ENCODE peak calls at places on chromosomes 1 and 21, in ten cellular contexts. Z is RWPE1; Y is NT2/D1; V is HEK293T; J is activated T-helper 1 cell treated with anti-CD3 and anti-CD28 coated beads, Interleukin-2, amount 50 U/mL, for 16 hours; R is fibroblast of lung; T is lower leg skin; F is DMS153; W is hypothalamus; M is NCI-H1436. U is an unnamed sample.

GRCh38 chr1:167984886-167985489 is 48.1 kb upstream of the MPC2 start:
- DNase-seq in Z (no peak), Y (no peak), V (no peak), J (no peak), R (no peak), T (no peak), F (no peak), W (no peak), M (no peak), U (no peak)

GRCh38 chr1:40838045-40838979 is 23.9 kb downstream of the CITED4 start:
- DNase-seq in Z (no peak), Y (no peak), V (no peak), J (no peak), R (no peak), T (no peak), F (no peak), W (no peak), M (no peak), U (no peak)

GRCh38 chr1:243413431-243414151 is 157.8 kb downstream of the SDCCAG8 start:
- DNase-seq in Z (no peak), Y (peak; percentile 55), V (no peak), J (no peak), R (no peak), T (no peak), F (no peak), W (no peak), M (no peak), U (no peak)

GRCh38 chr1:8667869-8668595 is 149.4 kb downstream of the RERE start:
- DNase-seq in Z (no peak), Y (no peak), V (no peak), J (no peak), R (peak; percentile 56), T (no peak), F (no peak), W (no peak), M (no peak), U (no peak)

GRCh38 chr1:55517036-55517435 is 301.9 kb upstream of the USP24 start:
- DNase-seq in Z (no peak), Y (no peak), V (no peak), J (no peak), R (no peak), T (no peak), F (no peak), W (no peak), M (no peak), U (no peak)

GRCh38 chr1:227887697-227888403 is 59.9 kb downstream of the WNT9A start:
- DNase-seq in Z (no peak), Y (no peak), V (no peak), J (no peak), R (peak; percentile 15), T (peak; percentile 90), F (peak; percentile 30), W (no peak), M (no peak), U (no peak)

GRCh38 chr1:235873571-235873970 is 6.9 kb upstream of the LYST start:
- DNase-seq in Z (no peak), Y (no peak), V (no peak), J (no peak), R (no peak), T (no peak), F (no peak), W (no peak), M (no peak), U (no peak)

GRCh38 chr21:42165901-42166300 is 53.0 kb upstream of the ABCG1 start:
- DNase-seq in Z (no peak), Y (no peak), V (no peak), J (no peak), R (no peak), T (peak; percentile 78), F (no peak), W (no peak), M (no peak), U (no peak)

GRCh38 chr21:43917515-43918384 is 52.7 kb downstream of the AGPAT3 start:
- DNase-seq in Z (no peak), Y (no peak), V (no peak), J (no peak), R (no peak), T (no peak), F (no peak), W (no peak), M (no peak), U (no peak)

GRCh38 chr1:2097386-2098300 is 47.4 kb downstream of the PRKCZ start:
- DNase-seq in Z (no peak), Y (no peak), V (no peak), J (no peak), R (no peak), T (no peak), F (no peak), W (no peak), M (no peak), U (no peak)

GRCh38 chr21:16072692-16073091 is 342.9 kb downstream of the USP25 start:
- DNase-seq in Z (no peak), Y (no peak), V (no peak), J (no peak), R (peak; percentile 90), T (no peak), F (no peak), W (no peak), M (no peak), U (no peak)

GRCh38 chr1:110915804-110916203 is 42.9 kb downstream of the CD53 start:
- DNase-seq in Z (no peak), Y (no peak), V (no peak), J (no peak), R (no peak), T (no peak), F (no peak), W (no peak), M (no peak), U (no peak)

GRCh38 chr1:221239911-221240310 is 360.7 kb downstream of the HLX start:
- DNase-seq in Z (peak; percentile 10), Y (no peak), V (no peak), J (no peak), R (peak; percentile 11), T (no peak), F (no peak), W (no peak), M (no peak), U (no peak)

GRCh38 chr1:43958351-43959255 is 11.2 kb upstream of the DPH2 start:
- DNase-seq in Z (no peak), Y (no peak), V (no peak), J (no peak), R (no peak), T (no peak), F (no peak), W (no peak), M (no peak), U (no peak)

GRCh38 chr1:22132517-22133235 is 10.2 kb downstream of the WNT4 start:
- DNase-seq in Z (peak; percentile 85), Y (no peak), V (no peak), J (no peak), R (peak; percentile 60), T (no peak), F (no peak), W (no peak), M (no peak), U (no peak)